ENCODE peak calls at places on chromosomes 1 and 21, in four cellular contexts. R is IMR-90, D is K562, A is GM12878. F is an unnamed sample.

GRCh38 chr21:38561205-38561604 is 62.9 kb upstream of the ERG start:
- DNase-seq in D (no peak), A (no peak), R (no peak), F (no peak)

GRCh38 chr1:160819186-160819585 is 23.2 kb downstream of the LY9 start:
- DNase-seq in R (no peak), D (no peak), A (no peak), F (no peak)

GRCh38 chr1:39268906-39269305 is 64.4 kb downstream of the MACF1 start:
- DNase-seq in D (no peak), R (peak), A (no peak), F (no peak)

GRCh38 chr21:16305686-16306085 is 575.9 kb downstream of the USP25 start:
- DNase-seq in R (no peak), D (no peak), A (no peak), F (no peak)

GRCh38 chr1:204190212-204191211 is 5.8 kb downstream of the KISS1 start:
- DNase-seq in A (no peak), D (no peak), R (peak), F (no peak)

GRCh38 chr1:93699676-93700168 is 18.1 kb upstream of the BCAR3 start:
- DNase-seq in A (no peak), R (no peak), D (no peak), F (no peak)

GRCh38 chr21:38289697-38290096 is 32.9 kb downstream of the KCNJ15 start:
- DNase-seq in A (no peak), R (peak), D (no peak), F (no peak)

GRCh38 chr1:51369171-51369570 is 38.8 kb upstream of the TTC39A start:
- DNase-seq in R (no peak), D (no peak), A (no peak), F (no peak)

GRCh38 chr1:9397984-9398526 is 105.4 kb downstream of the SPSB1 start:
- DNase-seq in A (no peak), D (no peak), R (peak), F (peak)

GRCh38 chr1:240526321-240526720 is 85.6 kb downstream of the GREM2 start:
- DNase-seq in R (peak), A (no peak), D (no peak), F (no peak)

GRCh38 chr1:240524356-240525071 is 87.4 kb downstream of the GREM2 start:
- DNase-seq in R (no peak), D (no peak), A (no peak), F (no peak)

GRCh38 chr1:240533154-240533780 is 78.7 kb downstream of the GREM2 start:
- DNase-seq in A (no peak), D (no peak), R (no peak), F (no peak)

GRCh38 chr1:240528566-240528965 is 83.4 kb downstream of the GREM2 start:
- DNase-seq in A (no peak), R (no peak), D (no peak), F (no peak)
- TF ChIP-seq ELK1 in A (no peak), R (no peak), D (no peak), F (no peak)

GRCh38 chr1:188906921-188907641 is 1570.6 kb downstream of the BRINP3 start:
- DNase-seq in A (no peak), R (no peak), D (no peak), F (no peak)

GRCh38 chr1:188903241-188903640 is 1574.4 kb downstream of the BRINP3 start:
- DNase-seq in R (no peak), D (no peak), A (no peak), F (no peak)

GRCh38 chr1:188904201-188904600 is 1573.5 kb downstream of the BRINP3 start:
- DNase-seq in R (peak), A (no peak), D (no peak), F (peak)
- TF ChIP-seq ELK1 in R (no peak), A (no peak), D (no peak), F (no peak)

GRCh38 chr1:22875240-22875639 is 97.4 kb downstream of the LACTBL1 start:
- DNase-seq in A (no peak), R (no peak), D (no peak), F (no peak)
- TF ChIP-seq ELK1 in A (no peak), R (no peak), D (no peak), F (no peak)

GRCh38 chr1:156394835-156395461 is 25.9 kb downstream of the RHBG start:
- DNase-seq in D (no peak), A (no peak), R (no peak), F (no peak)
- TF ChIP-seq ELK1 in D (no peak), A (no peak), R (no peak), F (no peak)

GRCh38 chr1:36092798-36093185 is 4.1 kb downstream of the ADPRS start:
- DNase-seq in A (no peak), D (no peak), R (no peak), F (no peak)

GRCh38 chr1:36093226-36093625 is 4.5 kb downstream of the ADPRS start:
- DNase-seq in A (no peak), R (no peak), D (no peak), F (no peak)

GRCh38 chr1:36095760-36096405 is 7.2 kb downstream of the ADPRS start:
- DNase-seq in A (no peak), R (no peak), D (no peak), F (no peak)

GRCh38 chr1:36093919-36094318 is 5.2 kb downstream of the ADPRS start:
- DNase-seq in R (no peak), A (no peak), D (no peak), F (no peak)

DNA sequence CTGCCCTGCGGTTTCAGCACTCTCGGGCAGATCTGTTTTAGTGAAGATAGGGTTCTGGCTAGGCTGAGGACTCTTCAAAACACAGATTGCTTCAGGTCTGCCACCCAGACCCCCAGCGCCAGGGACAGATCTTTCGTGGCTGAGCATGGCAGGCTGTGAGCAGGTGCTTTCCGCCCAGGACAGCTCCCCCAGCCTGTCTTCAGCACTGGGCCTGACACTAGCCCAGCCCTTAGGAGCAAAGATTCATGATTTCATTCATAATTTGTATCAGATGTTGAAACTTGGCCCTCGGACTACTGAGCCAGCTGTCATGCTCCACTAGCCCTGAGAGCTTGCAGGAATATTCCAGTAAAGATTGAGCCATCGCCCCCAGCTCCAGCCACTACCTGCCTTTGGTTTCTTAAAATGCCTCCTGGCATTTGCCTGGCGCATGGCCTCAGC is 5.9 kb downstream of the ADPRS start:
- DNase-seq in A (no peak), D (no peak), R (no peak), F (no peak)
- TF ChIP-seq ELK1 in A (no peak), D (no peak), R (no peak), F (no peak)

DNA sequence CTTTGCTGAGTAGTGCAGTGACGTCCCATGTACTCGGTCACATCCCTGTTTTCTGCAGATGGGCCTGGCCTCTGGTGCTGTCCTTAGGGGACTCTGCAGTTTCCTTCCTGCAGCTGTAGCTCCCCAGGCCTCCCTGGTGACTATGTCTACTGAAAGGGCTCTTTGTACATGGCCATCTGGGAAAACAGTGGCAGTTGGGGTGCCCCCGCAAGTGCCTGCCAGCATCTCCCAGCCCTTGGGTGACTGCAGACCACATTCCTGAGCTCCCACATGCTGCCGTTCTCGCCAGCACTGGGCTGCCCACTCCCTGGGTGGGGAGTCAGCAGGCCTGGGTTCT is 37.5 kb upstream of the KCNA10 start:
- DNase-seq in D (no peak), A (no peak), R (no peak), F (no peak)
- TF ChIP-seq ELK1 in D (no peak), A (no peak), R (no peak), F (no peak)

DNA sequence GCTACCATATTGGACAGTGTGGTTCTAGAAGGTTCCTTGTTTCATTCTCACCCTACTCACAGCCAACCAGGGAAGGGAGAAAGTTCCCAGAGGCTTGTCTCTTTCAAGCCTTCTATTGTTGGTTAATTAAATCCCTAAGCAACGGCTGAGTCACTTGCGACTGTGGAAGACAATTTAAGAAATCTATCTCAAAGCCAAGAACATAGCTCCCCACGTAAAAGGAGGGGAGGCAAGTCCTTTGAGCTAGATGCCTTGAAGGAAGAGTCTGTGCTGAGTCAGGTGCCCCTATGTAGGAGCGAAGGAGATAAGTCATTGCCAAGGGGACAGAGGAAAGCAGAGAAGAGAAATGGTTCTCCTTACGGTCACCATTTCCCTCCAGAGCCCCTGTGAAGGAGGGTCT is 79.4 kb upstream of the PPP2R5A start:
- DNase-seq in D (peak), A (no peak), R (no peak), F (no peak)
- TF ChIP-seq ELK1 in D (no peak), A (no peak), R (no peak), F (no peak)